ENCODE peak calls at places on chromosomes 13 and 19, in six cellular contexts. C is uterus, S is upper lobe of left lung, T is A549, R is heart left ventricle, W is ovary. V is an unnamed sample.

GRCh38 chr19:29660835-29661234 is 4.4 kb upstream of the PLEKHF1 start:
- DNase-seq in C (no peak), S (peak), T (no peak), R (no peak), W (no peak), V (no peak)

GRCh38 chr13:28339419-28339818 is 155.5 kb downstream of the FLT1 start:
- DNase-seq in C (no peak), S (no peak), T (no peak), R (no peak), W (no peak), V (no peak)

GRCh38 chr13:21625366-21625765 is 21.4 kb upstream of the MICU2 start:
- DNase-seq in C (no peak), S (no peak), T (peak), R (no peak), W (no peak), V (no peak)

GRCh38 chr13:76884167-76884566 is 2.0 kb downstream of the KCTD12 start:
- DNase-seq in C (peak), S (peak), T (no peak), R (peak), W (peak), V (no peak)

GRCh38 chr19:17647071-17648020 is 40.8 kb downstream of the UNC13A start:
- DNase-seq in C (no peak), S (no peak), T (no peak), R (no peak), W (no peak), V (no peak)

GRCh38 chr19:55386515-55386947 is 799 bp downstream of the RPL28 start:
- DNase-seq in C (no peak), S (no peak), T (no peak), R (no peak), W (no peak), V (no peak)

GRCh38 chr13:107438251-107438650 is 777.1 kb downstream of the LIG4 start:
- DNase-seq in C (no peak), S (no peak), T (no peak), R (no peak), W (no peak), V (no peak)

GRCh38 chr13:38767506-38768265 is 80.8 kb downstream of the FREM2 start:
- DNase-seq in C (no peak), S (no peak), T (no peak), R (no peak), W (no peak), V (no peak)

GRCh38 chr13:83515267-83515666 is 367.0 kb downstream of the SLITRK1 start:
- DNase-seq in C (no peak), S (no peak), T (peak), R (no peak), W (no peak), V (no peak)

GRCh38 chr13:113950451-113951245 is 23.2 kb downstream of the C13orf46 start:
- DNase-seq in C (no peak), S (no peak), T (no peak), R (no peak), W (no peak), V (no peak)

GRCh38 chr19:33815410-33816340 is 19.0 kb downstream of the KCTD15 start:
- DNase-seq in C (no peak), S (no peak), T (no peak), R (no peak), W (no peak), V (peak)

GRCh38 chr13:98940325-98940724 is 37.5 kb downstream of the DOCK9 start:
- DNase-seq in C (no peak), S (no peak), T (no peak), R (no peak), W (no peak), V (no peak)

GRCh38 chr19:52692431-52693008 is 42.3 kb downstream of the ZNF611 start:
- DNase-seq in C (no peak), S (no peak), T (no peak), R (no peak), W (no peak), V (no peak)

GRCh38 chr13:33251131-33251629 is 34.4 kb downstream of the STARD13 start:
- DNase-seq in C (peak), S (no peak), T (no peak), R (peak), W (no peak), V (no peak)

GRCh38 chr19:13979224-13979623 is 26.9 kb downstream of the RFX1 start:
- DNase-seq in C (no peak), S (no peak), T (no peak), R (no peak), W (peak), V (no peak)

GRCh38 chr19:15454371-15454800 is 4.6 kb upstream of the WIZ start:
- DNase-seq in C (no peak), S (no peak), T (peak), R (no peak), W (peak), V (no peak)

GRCh38 chr13:39451860-39452301 is 151.1 kb downstream of the LHFPL6 start:
- DNase-seq in C (peak), S (peak), T (no peak), R (peak), W (peak), V (no peak)

GRCh38 chr13:48530833-48531232 is 2.0 kb downstream of the RCBTB2 start:
- DNase-seq in C (no peak), S (no peak), T (no peak), R (no peak), W (no peak), V (no peak)

GRCh38 chr13:74907788-74908187 is 574.2 kb downstream of the TBC1D4 start:
- DNase-seq in C (no peak), S (no peak), T (no peak), R (no peak), W (no peak), V (no peak)

GRCh38 chr13:111114362-111115050 is 604 bp upstream of the ARHGEF7 start:
- DNase-seq in C (peak), S (no peak), T (no peak), R (peak), W (peak), V (peak)

GRCh38 chr13:100525453-100526298 is 62.9 kb downstream of the GGACT start:
- DNase-seq in C (no peak), S (no peak), T (no peak), R (no peak), W (no peak), V (no peak)

GRCh38 chr13:69720278-69720983 is 387.2 kb upstream of the ATXN8OS start:
- DNase-seq in C (no peak), S (no peak), T (no peak), R (no peak), W (no peak), V (no peak)

GRCh38 chr13:78679329-78679728 is 20.4 kb upstream of the OBI1 start:
- DNase-seq in C (no peak), S (no peak), T (no peak), R (no peak), W (no peak), V (no peak)
- TF ChIP-seq POLR2A in C (no peak), S (no peak), T (no peak), R (no peak), W (no peak), V (no peak)

GRCh38 chr19:2977001-2977685 is at the start of gene TLE6:
- DNase-seq in C (peak), S (peak), T (peak), R (peak), W (peak), V (peak)
- TF ChIP-seq POLR2A in C (no peak), S (peak), T (no peak), R (no peak), W (no peak), V (no peak)

DNA sequence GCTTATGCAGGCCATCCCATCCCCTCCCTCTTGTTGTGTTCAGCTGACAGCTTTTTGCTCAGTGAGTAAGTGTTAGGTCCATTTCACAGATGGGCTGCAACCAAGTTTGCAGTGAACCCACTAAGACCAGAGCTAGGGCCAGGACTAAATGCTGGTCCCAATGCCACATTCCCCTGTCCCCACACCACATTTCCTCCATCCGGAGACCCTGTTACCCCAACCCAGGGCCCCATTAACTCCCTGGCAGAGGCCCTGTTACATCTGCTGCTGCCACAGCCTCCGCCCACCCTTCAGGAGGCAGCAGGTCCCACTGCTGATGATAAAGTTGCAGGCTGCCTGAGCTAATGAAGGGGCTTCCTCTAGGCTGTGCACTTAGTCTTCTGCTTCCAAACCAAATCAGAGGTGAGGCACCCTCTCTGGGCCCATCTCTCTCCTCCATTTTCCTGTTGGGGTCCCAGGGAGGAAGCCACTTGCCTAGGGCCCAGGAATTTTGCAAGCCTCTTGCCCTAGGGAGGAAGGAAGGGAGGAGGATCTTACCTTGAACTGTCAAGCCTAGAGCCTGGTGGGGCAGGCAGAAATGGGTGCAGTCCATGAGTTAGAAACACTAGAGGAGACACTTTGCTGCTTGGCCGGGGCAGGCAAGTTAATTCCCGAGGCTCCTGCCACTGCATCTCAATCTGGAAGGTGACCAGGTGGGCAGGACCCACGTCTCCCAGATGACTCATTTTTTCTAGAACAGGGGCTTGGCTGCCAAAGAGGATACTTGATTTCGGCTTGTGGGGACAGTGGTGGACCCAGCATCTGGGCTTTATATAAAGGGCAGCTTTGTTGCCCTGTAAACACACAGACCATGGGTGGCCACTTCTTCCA is 3.4 kb upstream of the USF2 start:
- DNase-seq in C (peak), S (peak), T (no peak), R (peak), W (peak), V (peak)
- TF ChIP-seq POLR2A in C (no peak), S (no peak), T (no peak), R (no peak), W (no peak), V (no peak)

GRCh38 chr19:51124729-51125128 is at the start of gene SIGLEC9:
- DNase-seq in C (no peak), S (peak), T (no peak), R (peak), W (peak), V (peak)
- TF ChIP-seq POLR2A in C (no peak), S (peak), T (no peak), R (no peak), W (no peak), V (no peak)

GRCh38 chr19:58552655-58553054 is 2.2 kb downstream of the CHMP2A start:
- DNase-seq in C (no peak), S (no peak), T (no peak), R (no peak), W (no peak), V (no peak)

GRCh38 chr19:58549664-58550361 is 5.1 kb downstream of the CHMP2A start:
- DNase-seq in C (no peak), S (no peak), T (no peak), R (no peak), W (no peak), V (peak)

GRCh38 chr19:58550362-58551122 is 4.4 kb downstream of the CHMP2A start:
- DNase-seq in C (no peak), S (no peak), T (no peak), R (no peak), W (no peak), V (no peak)

GRCh38 chr19:58551577-58552471 is 3.1 kb downstream of the CHMP2A start:
- DNase-seq in C (no peak), S (no peak), T (no peak), R (no peak), W (no peak), V (no peak)

DNA sequence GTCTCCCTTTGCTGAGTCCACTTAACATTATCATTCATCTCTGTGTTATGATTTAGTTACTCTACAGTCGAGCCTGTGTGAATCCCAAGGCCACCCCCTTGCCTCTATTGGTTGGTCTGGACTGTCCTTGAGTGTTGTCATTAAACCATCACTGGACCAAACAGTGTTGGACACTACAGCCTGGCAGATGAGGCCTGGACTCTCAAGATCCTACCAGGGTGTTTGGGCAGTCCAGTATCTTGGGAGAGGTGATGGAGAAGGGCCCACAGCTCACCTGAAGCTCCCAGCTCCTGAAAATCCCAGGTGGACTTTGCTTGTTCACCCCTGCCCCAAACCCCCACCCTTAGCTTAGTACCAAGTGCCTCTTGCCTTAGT is 3.8 kb downstream of the CHMP2A start:
- DNase-seq in C (no peak), S (no peak), T (no peak), R (no peak), W (no peak), V (peak)
- TF ChIP-seq POLR2A in C (no peak), S (no peak), T (no peak), R (no peak), W (no peak), V (no peak)